ENCODE peak calls at places on chromosomes 13 and 19, in five cellular contexts. F is endothelial cell of umbilical vein, P is upper lobe of left lung, O is H54, U is NB4. E is an unnamed sample.
A peak's percentile ranks its signal among the peaks of the same experiment; 100 is the strongest.

GRCh38 chr19:2611483-2612464 is 90.7 kb downstream of the GNG7 start:
- DNase-seq in P (no peak), U (no peak), F (no peak), O (no peak), E (no peak)

GRCh38 chr13:90118467-90119071 is 1228.9 kb upstream of the MIR17HG start:
- DNase-seq in O (no peak), U (no peak), P (no peak), F (no peak), E (no peak)

GRCh38 chr13:35733832-35734231 is 257.3 kb upstream of the MAB21L1 start:
- DNase-seq in F (peak; percentile 33), P (no peak), O (no peak), U (no peak), E (no peak)

GRCh38 chr19:48283908-48284307 is 14.0 kb downstream of the ZNF114 start:
- DNase-seq in U (no peak), F (no peak), P (no peak), O (no peak), E (no peak)

GRCh38 chr19:50258918-50259372 is 55.5 kb downstream of the MYH14 start:
- DNase-seq in O (peak; percentile 49), P (peak; percentile 91), F (no peak), U (peak; percentile 52), E (no peak)

GRCh38 chr13:76967031-76967430 is 18.7 kb downstream of the ACOD1 start:
- DNase-seq in O (no peak), F (no peak), U (no peak), P (no peak), E (no peak)

GRCh38 chr19:45691516-45692186 is at the start of gene SNRPD2:
- DNase-seq in U (peak; percentile 89), O (peak; percentile 56), F (peak; percentile 96), P (no peak), E (peak; percentile 81)

GRCh38 chr19:35612559-35613321 is at the start of gene HAUS5:
- DNase-seq in F (peak; percentile 94), U (peak; percentile 88), P (peak; percentile 100), O (peak; percentile 95), E (peak; percentile 94)

GRCh38 chr19:8459520-8460260 is 14.9 kb downstream of the HNRNPM start:
- DNase-seq in O (no peak), U (no peak), P (no peak), F (peak; percentile 43), E (no peak)

GRCh38 chr13:83620535-83621220 is 261.6 kb downstream of the SLITRK1 start:
- DNase-seq in P (no peak), F (no peak), O (no peak), U (no peak), E (no peak)

GRCh38 chr19:55635334-55635717 is 5.5 kb upstream of the ZNF580 start:
- DNase-seq in P (no peak), F (no peak), U (no peak), O (no peak), E (no peak)

GRCh38 chr19:13872695-13873389 is 4.1 kb upstream of the NANOS3 start:
- DNase-seq in U (peak; percentile 43), P (peak; percentile 87), F (peak; percentile 39), O (no peak), E (peak; percentile 65)

GRCh38 chr19:4807188-4807587 is 15.7 kb downstream of the FEM1A start:
- DNase-seq in F (no peak), U (peak; percentile 75), P (no peak), O (no peak), E (no peak)

GRCh38 chr19:54469496-54469934 is 3.6 kb downstream of the CDC42EP5 start:
- DNase-seq in O (no peak), F (peak; percentile 70), U (no peak), P (no peak), E (no peak)

GRCh38 chr13:90686438-90686837 is 661.0 kb upstream of the MIR17HG start:
- DNase-seq in O (no peak), P (no peak), F (no peak), U (no peak), E (no peak)

GRCh38 chr19:14544977-14545715 is 15.8 kb downstream of the TECR start:
- DNase-seq in O (no peak), F (no peak), P (peak; percentile 54), U (no peak), E (no peak)

GRCh38 chr13:110680852-110681251 is 25.1 kb downstream of the CARS2 start:
- DNase-seq in O (peak; percentile 50), U (peak; percentile 40), P (no peak), F (peak; percentile 20), E (no peak)

GRCh38 chr19:45117167-45117594 is 24.2 kb downstream of the PPP1R37 start:
- DNase-seq in P (no peak), O (no peak), U (peak; percentile 90), F (no peak), E (peak; percentile 73)

GRCh38 chr13:25927363-25927762 is 124.5 kb downstream of the SHISA2 start:
- DNase-seq in O (no peak), U (no peak), P (no peak), F (no peak), E (no peak)

GRCh38 chr19:3515891-3516422 is 9.8 kb downstream of the FZR1 start:
- DNase-seq in O (no peak), P (peak; percentile 32), F (no peak), U (no peak), E (no peak)

GRCh38 chr19:15673176-15673654 is 328 bp downstream of the CYP4F12 start:
- DNase-seq in P (peak; percentile 39), O (no peak), F (no peak), U (no peak), E (no peak)

GRCh38 chr19:15671237-15671636 is 1.6 kb upstream of the CYP4F12 start:
- DNase-seq in O (no peak), U (no peak), P (no peak), F (no peak), E (no peak)

GRCh38 chr19:15675560-15675959 is 2.7 kb downstream of the CYP4F12 start:
- DNase-seq in P (no peak), F (no peak), U (peak; percentile 42), O (no peak), E (no peak)

GRCh38 chr19:15671891-15672579 is 852 bp upstream of the CYP4F12 start:
- DNase-seq in P (no peak), U (no peak), F (no peak), O (peak; percentile 42), E (no peak)

DNA sequence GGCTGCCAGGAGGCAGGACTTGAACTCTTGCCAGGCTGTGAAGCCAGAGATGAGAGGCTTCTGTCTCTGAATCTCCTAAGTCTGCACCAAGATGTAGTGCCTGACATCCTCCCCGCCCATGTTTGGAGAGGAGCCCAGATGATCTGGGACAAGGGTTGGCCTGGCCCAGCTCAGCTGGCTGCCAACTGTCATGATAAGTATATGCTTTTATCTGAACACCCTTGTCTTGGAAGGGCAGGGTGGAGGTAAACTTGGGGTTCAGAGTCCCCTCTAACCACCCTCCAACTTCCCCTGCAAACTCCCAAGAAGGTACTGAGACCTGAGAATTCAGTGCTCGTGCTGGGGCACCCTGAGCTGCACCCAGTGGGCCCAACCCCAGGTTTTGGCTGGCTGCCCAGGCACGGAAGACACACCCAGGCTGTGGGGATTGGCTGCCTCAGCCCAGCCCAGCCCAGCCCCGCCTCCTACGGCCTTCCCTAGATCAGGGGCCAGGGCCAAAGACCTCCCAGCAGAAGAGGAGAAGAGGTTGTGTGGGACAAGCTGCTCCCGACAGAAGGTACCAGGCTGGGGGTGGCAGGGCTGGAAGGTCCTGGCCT is at the start of gene CYP4F12:
- DNase-seq in P (peak; percentile 86), F (no peak), U (peak; percentile 42), O (peak; percentile 68), E (no peak)
- TF ChIP-seq POLR2A in P (no peak), F (no peak), U (no peak), O (no peak), E (no peak)

GRCh38 chr19:40777795-40778044 is 327 bp upstream of the RAB4B start:
- DNase-seq in U (no peak), P (no peak), F (no peak), O (no peak), E (no peak)
- TF ChIP-seq POLR2A in U (no peak), P (peak; percentile 16), F (no peak), O (peak; percentile 27), E (peak; percentile 88)

GRCh38 chr13:102798653-102799543 is at the start of the genes BIVM and POGLUT2:
- DNase-seq in F (peak; percentile 91), U (peak; percentile 96), O (peak; percentile 100), P (peak; percentile 95), E (peak; percentile 83)
- TF ChIP-seq POLR2A in F (no peak), U (peak; percentile 57), O (peak; percentile 55), P (no peak), E (no peak)

GRCh38 chr19:33796164-33797100 is at the start of gene KCTD15:
- DNase-seq in U (peak; percentile 64), F (peak; percentile 45), O (no peak), P (peak; percentile 92), E (no peak)

GRCh38 chr19:33798701-33799111 is 2.0 kb downstream of the KCTD15 start:
- DNase-seq in U (no peak), O (no peak), P (no peak), F (peak; percentile 35), E (no peak)

GRCh38 chr19:33799507-33799906 is 2.8 kb downstream of the KCTD15 start:
- DNase-seq in U (no peak), O (no peak), F (no peak), P (no peak), E (no peak)

GRCh38 chr19:33800012-33800680 is 3.5 kb downstream of the KCTD15 start:
- DNase-seq in U (no peak), F (no peak), O (no peak), P (no peak), E (no peak)

DNA sequence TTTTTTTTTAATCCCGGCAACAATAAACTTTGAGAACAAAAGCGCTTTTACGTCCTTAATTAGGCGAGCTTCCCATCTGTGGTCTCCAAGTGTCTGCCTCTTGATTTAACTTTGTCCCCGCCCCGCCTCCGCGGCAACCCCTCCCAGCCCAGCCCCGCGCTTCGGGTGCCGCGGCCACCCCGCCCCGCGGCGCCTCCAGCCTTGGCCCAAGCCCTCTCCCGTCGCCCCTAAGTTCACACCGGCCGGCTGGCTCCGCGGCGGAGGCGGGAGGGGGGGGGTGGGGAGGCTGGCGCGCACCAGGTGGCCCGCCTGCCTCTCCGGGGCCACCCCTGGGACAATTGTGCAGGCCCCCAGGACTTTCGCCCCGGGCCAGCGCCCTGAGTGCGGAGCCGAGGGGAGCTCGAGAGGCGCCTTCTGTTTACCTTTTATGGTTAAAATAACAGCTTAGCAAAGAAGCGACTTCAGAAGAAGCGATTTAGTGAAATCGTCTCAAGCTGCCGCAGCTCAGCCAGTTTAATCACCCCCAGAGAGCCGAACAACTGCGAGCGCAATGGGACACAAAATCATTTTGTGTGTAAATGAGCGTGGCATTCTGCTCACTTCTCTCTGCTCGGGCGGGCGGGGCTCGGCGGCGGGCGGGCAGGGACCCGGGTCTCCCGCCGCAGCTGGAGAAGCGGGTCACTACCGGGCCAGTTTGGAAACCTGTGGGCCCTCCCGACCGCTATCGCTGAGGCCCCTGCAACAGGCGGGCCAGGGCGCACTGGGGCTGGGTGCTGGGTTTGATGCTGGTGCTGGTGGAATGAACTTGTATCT is 1.4 kb downstream of the KCTD15 start:
- DNase-seq in U (peak; percentile 66), F (peak; percentile 49), O (no peak), P (peak; percentile 87), E (no peak)
- TF ChIP-seq POLR2A in U (no peak), F (no peak), O (no peak), P (no peak), E (no peak)

DNA sequence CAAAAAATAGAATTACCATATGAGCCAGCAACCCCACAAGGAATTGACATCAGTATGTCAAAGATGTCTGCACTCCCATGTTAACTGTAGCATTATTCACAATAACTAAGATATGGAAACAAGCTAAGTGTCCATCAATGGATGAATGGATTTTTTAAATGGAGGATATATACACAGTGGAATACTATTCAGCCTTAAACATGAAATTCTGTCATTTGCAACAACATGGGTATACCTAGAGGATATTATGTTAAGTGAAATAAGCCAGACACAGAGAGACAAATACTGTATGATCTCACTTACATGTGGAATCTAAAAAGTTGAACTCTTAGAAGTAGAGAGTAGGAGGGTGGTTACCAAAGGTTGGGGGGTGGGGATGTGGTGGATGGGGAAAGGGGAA is 8.0 kb upstream of the ZNF567 start:
- DNase-seq in U (no peak), F (no peak), O (no peak), P (no peak), E (no peak)
- TF ChIP-seq POLR2A in U (no peak), F (no peak), O (no peak), P (no peak), E (no peak)

E was measured in GM12891.